ENCODE peak calls at places on chromosomes 6 and 20, in ten cellular contexts. O, R, N, X, K, W, V, A, L and Z are unnamed samples.

GRCh38 chr6:135451617-135452190 is 45.8 kb downstream of the AHI1 start:
- DNase-seq in O (peak), R (no peak), W (no peak), V (no peak), N (no peak), A (no peak), X (no peak), K (no peak), L (no peak), Z (no peak)

GRCh38 chr20:64257107-64257757 is 1.7 kb downstream of the PCMTD2 start:
- DNase-seq in X (no peak), A (no peak), V (no peak), R (no peak), K (no peak), W (no peak), N (no peak), O (no peak), L (no peak), Z (no peak)

GRCh38 chr6:63636516-63636968 is 940 bp downstream of the PHF3 start:
- DNase-seq in K (peak), R (no peak), V (peak), W (no peak), L (peak), N (peak), A (no peak), X (peak), O (peak), Z (peak)

GRCh38 chr6:157133856-157134255 is 189.5 kb downstream of the TMEM242 start:
- DNase-seq in N (no peak), O (no peak), K (no peak), L (no peak), X (no peak), A (no peak), W (no peak), V (no peak), R (no peak), Z (no peak)

GRCh38 chr20:17867119-17867518 is 101.5 kb downstream of the SNX5 start:
- DNase-seq in W (no peak), A (no peak), K (no peak), V (no peak), O (no peak), L (no peak), R (no peak), N (no peak), X (no peak), Z (no peak)

GRCh38 chr6:84583784-84584183 is 180.6 kb downstream of the TBX18 start:
- DNase-seq in N (no peak), V (no peak), K (no peak), X (no peak), O (no peak), L (no peak), R (no peak), A (no peak), W (no peak), Z (no peak)

GRCh38 chr6:67606905-67607828 is 1027.9 kb upstream of the ADGRB3 start:
- DNase-seq in N (no peak), K (no peak), A (no peak), O (peak), V (no peak), R (no peak), X (no peak), L (no peak), W (no peak), Z (no peak)

GRCh38 chr6:33770833-33771341 is 18.0 kb downstream of the LEMD2 start:
- DNase-seq in R (no peak), X (no peak), L (no peak), W (no peak), V (no peak), O (no peak), K (peak), A (no peak), N (no peak), Z (no peak)

GRCh38 chr20:43667341-43668132 is 623 bp downstream of the MYBL2 start:
- DNase-seq in W (no peak), V (peak), X (peak), A (no peak), N (peak), K (no peak), L (peak), R (no peak), O (no peak), Z (no peak)

GRCh38 chr6:109526905-109527628 is 44.0 kb upstream of the ZBTB24 start:
- DNase-seq in L (peak), X (peak), A (peak), W (peak), K (no peak), O (peak), N (peak), R (no peak), V (peak), Z (peak)

GRCh38 chr20:21048841-21049273 is 57.3 kb downstream of the LINC00237 start:
- DNase-seq in V (peak), A (no peak), O (peak), W (no peak), N (peak), R (no peak), K (peak), L (peak), X (peak), Z (no peak)

GRCh38 chr6:25713802-25714201 is 40.7 kb upstream of the SLC17A4 start:
- DNase-seq in A (no peak), R (no peak), V (no peak), O (peak), L (no peak), W (no peak), K (no peak), N (no peak), X (no peak), Z (no peak)

GRCh38 chr20:18364768-18365167 is 76.4 kb downstream of the ZNF133 start:
- DNase-seq in L (no peak), R (no peak), A (no peak), O (no peak), V (no peak), X (no peak), N (no peak), K (no peak), W (no peak), Z (no peak)

GRCh38 chr20:54293526-54293925 is 85.6 kb downstream of the PFDN4 start:
- DNase-seq in L (no peak), V (no peak), K (no peak), W (no peak), A (no peak), O (peak), R (no peak), X (no peak), N (no peak), Z (no peak)

GRCh38 chr6:84309336-84309735 is 81.9 kb upstream of the CEP162 start:
- DNase-seq in N (no peak), R (no peak), X (no peak), A (no peak), W (no peak), K (no peak), O (no peak), V (no peak), L (no peak), Z (no peak)

GRCh38 chr6:18613511-18613910 is 226.4 kb downstream of the RNF144B start:
- DNase-seq in V (no peak), K (no peak), R (no peak), W (no peak), L (no peak), X (no peak), A (no peak), N (no peak), O (no peak), Z (no peak)

GRCh38 chr6:159170999-159171712 is 2.0 kb downstream of the FNDC1 start:
- DNase-seq in O (peak), N (no peak), L (no peak), A (no peak), K (peak), V (no peak), X (no peak), R (no peak), W (peak), Z (no peak)

GRCh38 chr20:10093087-10093591 is 58.4 kb downstream of the ANKEF1 start:
- DNase-seq in O (peak), L (peak), N (no peak), A (no peak), W (peak), K (no peak), R (no peak), X (peak), V (no peak), Z (no peak)

GRCh38 chr6:53309059-53309896 is 39.5 kb downstream of the ELOVL5 start:
- DNase-seq in W (no peak), V (peak), L (no peak), R (no peak), O (peak), N (no peak), A (no peak), X (no peak), K (no peak), Z (no peak)

GRCh38 chr6:121849477-121849876 is 414.0 kb downstream of the GJA1 start:
- DNase-seq in R (no peak), N (peak), K (no peak), L (peak), O (peak), X (peak), A (no peak), W (peak), V (peak), Z (peak)

GRCh38 chr6:30889921-30890645 is 5.8 kb downstream of the DDR1 start:
- DNase-seq in W (no peak), A (no peak), K (no peak), R (no peak), O (no peak), V (no peak), X (no peak), L (no peak), N (no peak), Z (no peak)

GRCh38 chr6:166877906-166878305 is 78.4 kb downstream of the RNASET2 start:
- DNase-seq in X (no peak), K (no peak), R (no peak), O (no peak), A (no peak), V (no peak), W (no peak), N (no peak), L (peak), Z (no peak)

GRCh38 chr6:36526066-36526465 is 21.2 kb downstream of the STK38 start:
- DNase-seq in O (no peak), W (no peak), L (no peak), A (no peak), V (no peak), N (no peak), K (no peak), X (no peak), R (no peak), Z (no peak)

GRCh38 chr6:48889429-48889828 is 573.6 kb downstream of the MMUT start:
- DNase-seq in O (no peak), N (no peak), R (no peak), V (no peak), K (no peak), L (no peak), X (no peak), W (no peak), A (no peak), Z (no peak)

GRCh38 chr20:59772931-59773913 is 160.2 kb downstream of the SYCP2 start:
- DNase-seq in O (no peak), A (no peak), N (no peak), K (no peak), V (no peak), X (no peak), W (no peak), L (peak), R (no peak), Z (no peak)

GRCh38 chr6:159398633-159399032 is 229.4 kb downstream of the FNDC1 start:
- DNase-seq in N (no peak), O (no peak), K (no peak), W (no peak), V (no peak), A (no peak), R (no peak), X (no peak), L (no peak), Z (no peak)

GRCh38 chr6:12324096-12324495 is 33.9 kb downstream of the EDN1 start:
- DNase-seq in A (no peak), N (no peak), L (peak), V (no peak), X (peak), K (no peak), R (no peak), O (peak), W (no peak), Z (no peak)

GRCh38 chr20:51494241-51495110 is 48.0 kb downstream of the NFATC2 start:
- DNase-seq in L (no peak), N (no peak), K (no peak), V (no peak), X (no peak), A (no peak), R (no peak), W (no peak), O (no peak), Z (no peak)

GRCh38 chr6:132964868-132965382 is 150.6 kb downstream of the RPS12 start:
- DNase-seq in L (no peak), X (no peak), O (peak), W (no peak), V (no peak), R (no peak), K (no peak), A (no peak), N (no peak), Z (no peak)

GRCh38 chr6:25942561-25943147 is 12.2 kb upstream of the SLC17A2 start:
- DNase-seq in W (no peak), L (peak), O (peak), N (no peak), X (peak), A (no peak), V (peak), R (no peak), K (no peak), Z (no peak)

GRCh38 chr6:149560736-149561135 is 5.4 kb upstream of the GINM1 start:
- DNase-seq in O (peak), N (peak), A (no peak), K (no peak), R (no peak), V (no peak), L (peak), W (no peak), X (peak), Z (no peak)

GRCh38 chr6:51019785-51020184 is 201.1 kb downstream of the TFAP2B start:
- DNase-seq in O (no peak), V (no peak), X (no peak), L (no peak), K (no peak), R (no peak), A (no peak), W (no peak), N (no peak), Z (no peak)

GRCh38 chr6:36962874-36963273 is 8.3 kb downstream of the PI16 start:
- DNase-seq in R (no peak), A (no peak), X (no peak), W (no peak), L (peak), O (peak), V (peak), K (peak), N (peak), Z (no peak)

DNA sequence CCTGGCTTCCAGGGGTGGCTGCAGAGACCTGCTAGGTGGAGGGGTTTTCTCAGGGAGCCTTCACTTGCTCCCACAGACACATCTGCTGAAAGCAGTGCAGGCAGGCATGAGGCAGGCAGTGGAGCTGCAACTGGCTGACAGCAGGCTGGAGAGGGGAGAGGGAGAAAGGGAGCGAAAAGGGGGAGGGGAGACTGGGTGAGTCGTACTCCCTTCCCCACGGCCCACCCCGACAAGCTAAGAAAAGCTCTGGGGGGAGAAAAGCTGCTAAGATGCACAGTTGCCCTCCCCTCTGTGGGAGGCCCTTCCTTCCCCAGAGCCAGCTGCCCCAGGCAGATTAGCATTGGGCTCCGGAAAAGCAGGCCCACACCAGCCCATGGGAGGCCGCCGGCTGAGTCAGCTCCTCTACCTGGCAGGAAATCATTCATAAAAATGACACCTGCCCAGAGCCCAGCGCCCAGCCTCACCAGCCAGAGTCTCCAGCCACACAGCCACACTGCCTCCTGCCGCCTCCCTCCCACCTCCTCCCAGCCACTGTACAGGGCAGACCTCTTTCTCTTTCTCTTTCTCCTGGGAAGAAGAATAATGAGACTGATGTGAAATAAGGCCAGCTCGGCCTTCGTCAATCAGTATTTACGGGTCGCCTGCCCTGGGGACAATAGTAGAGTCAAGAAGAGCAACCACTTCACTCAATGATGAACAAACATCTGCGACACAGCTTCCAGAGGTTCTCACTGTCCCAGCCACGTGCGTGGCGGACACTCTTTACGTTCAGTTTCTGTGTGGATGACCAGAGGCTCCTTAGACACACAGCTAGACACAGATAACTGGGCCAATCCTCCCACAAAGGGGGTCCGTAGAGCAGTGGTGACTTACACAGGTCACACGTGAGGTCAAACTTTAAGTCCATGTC is 7.7 kb upstream of the C20orf203 start:
- DNase-seq in W (no peak), X (no peak), A (no peak), V (no peak), N (peak), R (peak), O (peak), L (peak), K (no peak), Z (no peak)
- TF ChIP-seq CTCF in W (no peak), X (no peak), A (no peak), V (no peak), N (no peak), R (no peak), O (no peak), L (no peak), K (no peak), Z (no peak)

GRCh38 chr20:3696200-3696599 is 14.4 kb upstream of the ADAM33 start:
- DNase-seq in O (no peak), K (no peak), L (no peak), V (no peak), X (no peak), W (no peak), A (no peak), N (no peak), R (no peak), Z (no peak)
- TF ChIP-seq CTCF in O (peak), K (peak), L (no peak), V (peak), X (peak), W (peak), A (peak), N (peak), R (peak), Z (peak)

GRCh38 chr6:145814501-145815350 is at the start of gene FBXO30:
- DNase-seq in W (peak), X (peak), A (peak), N (peak), L (peak), V (peak), O (peak), K (peak), R (peak), Z (peak)
- TF ChIP-seq CTCF in W (peak), X (no peak), A (no peak), N (no peak), L (no peak), V (no peak), O (peak), K (no peak), R (peak), Z (peak)

GRCh38 chr20:19783966-19784401 is 25.9 kb downstream of the RIN2 start:
- DNase-seq in X (no peak), K (peak), R (no peak), N (no peak), V (no peak), W (peak), L (no peak), A (no peak), O (peak), Z (no peak)
- TF ChIP-seq CTCF in X (no peak), K (no peak), R (no peak), N (no peak), V (no peak), W (no peak), L (no peak), A (no peak), O (no peak), Z (no peak)

GRCh38 chr6:124881898-124882579 is 80.2 kb upstream of the RNF217 start:
- DNase-seq in O (peak), N (peak), L (no peak), R (no peak), V (no peak), X (no peak), W (peak), K (no peak), A (no peak), Z (no peak)
- TF ChIP-seq CTCF in O (no peak), N (no peak), L (no peak), R (no peak), V (no peak), X (no peak), W (no peak), K (no peak), A (no peak), Z (no peak)

GRCh38 chr6:5172057-5172683 is 87.0 kb downstream of the PPP1R3G start:
- DNase-seq in R (no peak), X (no peak), W (no peak), N (no peak), L (no peak), A (no peak), O (no peak), V (no peak), K (no peak), Z (no peak)

GRCh38 chr6:5175635-5176034 is 85.1 kb downstream of the LYRM4 start:
- DNase-seq in R (no peak), A (no peak), N (no peak), W (no peak), L (no peak), O (no peak), V (no peak), K (no peak), X (no peak), Z (no peak)

GRCh38 chr6:5173862-5174643 is 86.7 kb downstream of the LYRM4 start:
- DNase-seq in R (no peak), K (no peak), N (no peak), O (no peak), X (no peak), V (peak), L (no peak), A (no peak), W (no peak), Z (no peak)

GRCh38 chr6:5174756-5175155 is 86.0 kb downstream of the LYRM4 start:
- DNase-seq in O (no peak), W (no peak), A (no peak), V (no peak), K (no peak), X (no peak), N (no peak), L (no peak), R (no peak), Z (no peak)

GRCh38 chr6:5175195-5175594 is 85.6 kb downstream of the LYRM4 start:
- DNase-seq in K (no peak), R (no peak), W (no peak), A (no peak), V (no peak), N (peak), L (no peak), O (no peak), X (no peak), Z (no peak)
- TF ChIP-seq CTCF in K (no peak), R (peak), W (peak), A (no peak), V (peak), N (peak), L (no peak), O (peak), X (peak), Z (peak)

DNA sequence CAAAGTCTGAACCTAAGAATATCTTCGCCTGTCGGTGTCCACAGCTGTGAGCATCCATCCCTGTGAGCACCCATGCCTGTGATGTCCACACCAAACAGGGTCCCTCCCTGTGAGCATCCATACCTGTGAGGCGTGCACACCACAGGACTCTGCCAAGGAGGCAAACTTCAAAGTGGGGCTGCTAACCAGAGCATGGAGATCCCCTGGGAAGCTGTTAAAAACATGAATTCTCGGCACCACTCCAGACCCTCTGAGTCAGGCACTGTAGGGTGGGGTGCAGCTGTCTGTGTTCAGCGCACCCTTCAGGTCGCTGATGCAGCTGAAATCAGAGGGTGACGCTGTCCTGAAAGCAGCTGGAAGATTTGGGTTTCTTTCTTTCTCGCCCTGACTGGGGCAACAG is 85.4 kb upstream of the NXT1 start:
- DNase-seq in K (no peak), A (no peak), W (no peak), N (no peak), O (peak), V (no peak), L (no peak), R (no peak), X (no peak), Z (no peak)
- TF ChIP-seq CTCF in K (no peak), A (no peak), W (no peak), N (no peak), O (no peak), V (no peak), L (no peak), R (no peak), X (no peak), Z (no peak)

GRCh38 chr20:37651932-37652331 is 41.9 kb upstream of the CTNNBL1 start:
- DNase-seq in L (peak), K (no peak), N (peak), X (peak), O (peak), A (no peak), W (no peak), V (peak), R (no peak), Z (no peak)
- TF ChIP-seq CTCF in L (peak), K (peak), N (peak), X (peak), O (peak), A (peak), W (peak), V (peak), R (peak), Z (peak)